ENCODE peak calls at places on chromosomes 7 and 10, in six cellular contexts. E is DMS153; F is pancreas; U is mesendoderm; K is stimulated activated CD8-positive, alpha-beta memory T cell treated with anti-CD3 and anti-CD28 coated beads, Interleukin-4, amount 100 ng/mL, for 1 hour; X is upper lobe of right lung. R is an unnamed sample.

GRCh38 chr7:127885843-127886242 is 145.4 kb downstream of the LRRC4 start:
- DNase-seq in U (peak; percentile 90), X (no peak), E (no peak), K (no peak), F (no peak), R (no peak)

GRCh38 chr7:132298782-132299181 is 277.5 kb downstream of the PLXNA4 start:
- DNase-seq in F (no peak), U (no peak), E (peak; percentile 91), X (no peak), K (no peak), R (no peak)

GRCh38 chr7:117478796-117479479 is 887 bp upstream of the CFTR start:
- DNase-seq in U (peak; percentile 54), E (no peak), F (no peak), X (no peak), K (no peak), R (no peak)

GRCh38 chr10:44977287-44978212 is 1.1 kb downstream of the DEPP1 start:
- DNase-seq in U (no peak), X (no peak), F (peak; percentile 83), E (no peak), K (no peak), R (no peak)

GRCh38 chr10:10528563-10528910 is 489.1 kb upstream of the CELF2 start:
- DNase-seq in F (no peak), U (no peak), X (no peak), E (no peak), K (no peak), R (no peak)

GRCh38 chr10:124204726-124205125 is 111.3 kb upstream of the CHST15 start:
- DNase-seq in X (no peak), F (no peak), K (no peak), E (no peak), U (no peak), R (no peak)

GRCh38 chr7:100489824-100490223 is 6.1 kb downstream of the NYAP1 start:
- DNase-seq in F (no peak), K (no peak), E (peak; percentile 99), X (no peak), U (peak; percentile 99), R (peak; percentile 94)

GRCh38 chr10:29386347-29386999 is 97.6 kb downstream of the LYZL1 start:
- DNase-seq in E (no peak), F (no peak), U (peak; percentile 60), K (no peak), X (no peak), R (no peak)

GRCh38 chr7:77450054-77450453 is 33.9 kb upstream of the GSAP start:
- DNase-seq in K (no peak), U (no peak), E (no peak), X (no peak), F (no peak), R (no peak)

GRCh38 chr10:79084012-79084971 is 15.5 kb downstream of the ZMIZ1 start:
- DNase-seq in E (peak; percentile 42), F (peak; percentile 90), U (peak; percentile 92), X (peak; percentile 95), K (no peak), R (no peak)

GRCh38 chr10:19719320-19719719 is 96.9 kb upstream of the PLXDC2 start:
- DNase-seq in E (peak; percentile 68), X (no peak), K (no peak), F (no peak), U (no peak), R (no peak)

GRCh38 chr10:92387289-92387940 is 96.4 kb downstream of the MARCHF5 start:
- DNase-seq in X (no peak), U (peak; percentile 98), F (no peak), K (no peak), E (no peak), R (no peak)

GRCh38 chr7:141891338-141891737 is 24.9 kb upstream of the OR9A4 start:
- DNase-seq in K (no peak), U (no peak), X (no peak), E (no peak), F (no peak), R (no peak)

GRCh38 chr7:155300641-155301452 is 3.2 kb downstream of the INSIG1 start:
- DNase-seq in X (no peak), U (no peak), E (no peak), K (no peak), F (no peak), R (no peak)

GRCh38 chr7:57399251-57399940 is 50.6 kb upstream of the ZNF716 start:
- DNase-seq in F (no peak), U (no peak), X (no peak), K (no peak), E (no peak), R (no peak)

GRCh38 chr10:80289451-80290287 is at the start of gene MAT1A:
- DNase-seq in K (no peak), F (peak; percentile 66), U (peak; percentile 75), X (no peak), E (peak; percentile 65), R (no peak)

GRCh38 chr10:84244651-84245270 is at the start of gene RGR:
- DNase-seq in F (no peak), E (no peak), K (no peak), U (no peak), X (no peak), R (no peak)

GRCh38 chr10:1594372-1595241 is 142.7 kb downstream of the ADARB2 start:
- DNase-seq in E (no peak), X (no peak), F (no peak), K (no peak), U (no peak), R (no peak)

GRCh38 chr7:126698909-126699308 is 553.8 kb downstream of the GRM8 start:
- DNase-seq in K (no peak), F (no peak), U (no peak), X (no peak), E (no peak), R (no peak)

GRCh38 chr7:133502498-133502897 is 249.6 kb downstream of the EXOC4 start:
- DNase-seq in F (no peak), U (no peak), E (no peak), K (no peak), X (no peak), R (no peak)

GRCh38 chr10:43075612-43076003 is 1.3 kb upstream of the RET start:
- DNase-seq in X (no peak), F (peak; percentile 41), E (no peak), K (no peak), U (peak; percentile 30), R (no peak)

GRCh38 chr10:45545150-45545549 is 127.4 kb downstream of the ZFAND4 start:
- DNase-seq in E (no peak), X (no peak), K (no peak), F (no peak), U (no peak), R (no peak)

GRCh38 chr10:45422862-45423659 is 49.0 kb downstream of the ALOX5 start:
- DNase-seq in K (no peak), U (no peak), X (peak; percentile 38), F (no peak), E (no peak), R (no peak)

GRCh38 chr7:73904219-73905136 is 43.5 kb downstream of the TMEM270 start:
- DNase-seq in X (peak; percentile 60), U (no peak), E (no peak), F (peak; percentile 36), K (no peak), R (no peak)